ENCODE peak calls at places on chromosomes 13 and 19, in nine cellular contexts. G, F, H, V, P, J, K, Q and N are unnamed samples.

GRCh38 chr13:36029171-36029570 is 102.0 kb downstream of the DCLK1 start:
- DNase-seq in G (no peak), F (no peak), H (peak; percentile 65), V (no peak), P (no peak), J (no peak), K (no peak), Q (no peak), N (no peak)

GRCh38 chr19:19327672-19328071 is 7.0 kb downstream of the MAU2 start:
- DNase-seq in G (no peak), F (no peak), H (no peak), V (no peak), P (no peak), J (no peak), K (no peak), Q (no peak), N (no peak)

GRCh38 chr13:70189981-70190380 is 81.7 kb upstream of the KLHL1 start:
- DNase-seq in G (no peak), F (no peak), H (no peak), V (no peak), P (no peak), J (no peak), K (no peak), Q (no peak), N (no peak)

GRCh38 chr19:40223135-40223822 is 3.2 kb downstream of the CCNP start:
- DNase-seq in G (no peak), F (no peak), H (no peak), V (no peak), P (peak; percentile 51), J (peak; percentile 19), K (no peak), Q (no peak), N (peak; percentile 82)

GRCh38 chr13:28501547-28501946 is 6.6 kb upstream of the FLT1 start:
- DNase-seq in G (no peak), F (no peak), H (no peak), V (peak; percentile 15), P (no peak), J (no peak), K (no peak), Q (no peak), N (no peak)

GRCh38 chr19:13118424-13119193 is 545 bp downstream of the NACC1 start:
- DNase-seq in G (no peak), F (peak; percentile 64), H (no peak), V (no peak), P (peak; percentile 50), J (peak; percentile 59), K (peak; percentile 69), Q (peak; percentile 69), N (peak; percentile 75)

GRCh38 chr13:50124536-50125305 is 109.5 kb downstream of the KCNRG start:
- DNase-seq in G (no peak), F (peak; percentile 97), H (peak; percentile 96), V (peak; percentile 97), P (peak; percentile 97), J (peak; percentile 97), K (peak; percentile 79), Q (peak; percentile 99), N (peak; percentile 95)

GRCh38 chr19:19101540-19101939 is 36.7 kb downstream of the TMEM161A start:
- DNase-seq in G (no peak), F (no peak), H (no peak), V (no peak), P (no peak), J (no peak), K (no peak), Q (no peak), N (no peak)

DNA sequence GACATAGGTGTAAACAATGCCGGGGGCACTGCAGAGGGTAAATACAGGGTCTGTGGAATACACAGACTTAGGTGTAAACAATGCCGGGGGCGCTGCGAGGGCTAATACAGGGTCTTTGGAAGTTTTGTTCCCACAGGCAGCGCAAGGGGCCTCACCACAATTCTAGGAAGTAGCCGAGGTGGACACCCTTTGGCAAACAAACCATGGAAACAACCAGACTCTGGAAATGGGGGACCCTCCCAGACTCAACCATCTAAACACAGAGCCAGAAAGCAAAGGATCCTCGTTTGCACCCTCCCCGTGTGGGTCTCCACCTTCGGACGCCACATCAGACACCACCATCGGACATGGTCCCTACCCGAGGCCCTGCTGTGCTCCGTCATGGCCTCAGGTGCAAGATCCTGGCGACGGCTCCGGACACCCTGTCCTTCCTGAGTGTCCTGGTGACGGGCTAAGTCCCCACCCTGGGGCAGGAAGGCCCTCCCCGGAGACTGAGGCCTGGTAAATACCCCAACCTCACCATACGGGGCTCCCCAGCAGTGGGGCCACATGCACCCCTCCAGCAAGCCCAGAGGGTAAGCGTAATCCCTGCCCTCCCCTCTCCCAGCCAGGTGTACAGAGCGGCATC is 16.7 kb upstream of the PLPP2 start:
- DNase-seq in G (no peak), F (no peak), H (no peak), V (no peak), P (no peak), J (no peak), K (no peak), Q (no peak), N (no peak)
- H3K36me3 ChIP-seq in G (peaks cover 28% of the 10 kb centered on the region), F (peaks cover 61% of the 10 kb centered on the region), H (peaks cover 23% of the 10 kb centered on the region), V (peaks cover 13% of the 10 kb centered on the region), P (peaks cover 10% of the 10 kb centered on the region), J (no peaks in the 10 kb centered on the region), K (no peaks in the 10 kb centered on the region), Q (peaks cover 1% of the 10 kb centered on the region), N (no peaks in the 10 kb centered on the region)

DNA sequence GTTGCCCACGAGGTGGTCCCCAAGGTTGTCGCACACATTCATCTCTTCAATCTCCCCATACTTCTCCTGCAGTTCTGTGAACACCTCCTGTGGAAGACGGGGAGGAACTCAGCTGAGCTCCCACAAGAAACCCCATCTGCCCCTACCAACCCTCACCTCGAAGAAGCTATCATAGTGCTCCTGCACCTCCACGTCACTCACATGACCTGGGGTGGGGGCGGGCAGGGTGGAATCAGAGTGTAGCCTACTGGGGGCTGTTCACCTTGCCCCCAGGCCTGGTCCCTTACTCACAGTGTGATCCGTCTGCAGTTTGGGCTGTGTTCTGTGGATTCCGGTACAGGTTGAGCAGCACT is 907 bp downstream of the U2AF1L4 start:
- DNase-seq in G (no peak), F (no peak), H (no peak), V (no peak), P (no peak), J (no peak), K (no peak), Q (no peak), N (no peak)
- H3K4me1 ChIP-seq in G (peaks cover 28% of the 10 kb centered on the region), F (peaks cover 46% of the 10 kb centered on the region), H (peaks cover 12% of the 10 kb centered on the region), V (peaks cover 54% of the 10 kb centered on the region), P (peaks cover 49% of the 10 kb centered on the region), J (peaks cover 39% of the 10 kb centered on the region), K (peaks cover 11% of the 10 kb centered on the region), Q (no peaks in the 10 kb centered on the region), N (peaks cover 31% of the 10 kb centered on the region)

GRCh38 chr19:18010149-18010548 is 2.2 kb downstream of the ARRDC2 start:
- DNase-seq in G (no peak), F (no peak), H (no peak), V (no peak), P (no peak), J (no peak), K (no peak), Q (no peak), N (no peak)

GRCh38 chr19:18017275-18018083 is 9.5 kb downstream of the ARRDC2 start:
- DNase-seq in G (peak; percentile 79), F (peak; percentile 71), H (no peak), V (peak; percentile 25), P (no peak), J (no peak), K (no peak), Q (peak; percentile 53), N (peak; percentile 14)

GRCh38 chr19:18013621-18014111 is 5.7 kb downstream of the ARRDC2 start:
- DNase-seq in G (no peak), F (peak; percentile 55), H (no peak), V (peak; percentile 38), P (no peak), J (no peak), K (peak; percentile 53), Q (no peak), N (no peak)

GRCh38 chr19:18013210-18013609 is 5.2 kb downstream of the ARRDC2 start:
- DNase-seq in G (no peak), F (no peak), H (no peak), V (no peak), P (no peak), J (no peak), K (no peak), Q (no peak), N (no peak)

GRCh38 chr19:18014197-18014596 is 6.2 kb downstream of the ARRDC2 start:
- DNase-seq in G (no peak), F (no peak), H (no peak), V (no peak), P (no peak), J (peak; percentile 54), K (no peak), Q (peak; percentile 43), N (no peak)
- H3K4me3 ChIP-seq in G (no peak overlapping the region), F (peak overlapping the region; percentile 85), H (no peak overlapping the region), V (no peak overlapping the region), P (no peak overlapping the region), J (no peak overlapping the region), K (no peak overlapping the region), Q (no peak overlapping the region), N (no peak overlapping the region)

GRCh38 chr13:110173247-110173818 is 133.6 kb downstream of the COL4A1 start:
- DNase-seq in G (no peak), F (no peak), H (no peak), V (no peak), P (no peak), J (no peak), K (no peak), Q (no peak), N (no peak)

GRCh38 chr13:110166598-110166997 is 140.4 kb downstream of the COL4A1 start:
- DNase-seq in G (no peak), F (no peak), H (no peak), V (no peak), P (no peak), J (no peak), K (no peak), Q (no peak), N (no peak)

GRCh38 chr13:110170020-110170790 is 136.8 kb downstream of the COL4A1 start:
- DNase-seq in G (no peak), F (no peak), H (no peak), V (no peak), P (no peak), J (no peak), K (no peak), Q (no peak), N (no peak)

GRCh38 chr13:110164706-110165105 is 142.3 kb downstream of the COL4A1 start:
- DNase-seq in G (no peak), F (no peak), H (no peak), V (no peak), P (no peak), J (no peak), K (no peak), Q (no peak), N (no peak)

DNA sequence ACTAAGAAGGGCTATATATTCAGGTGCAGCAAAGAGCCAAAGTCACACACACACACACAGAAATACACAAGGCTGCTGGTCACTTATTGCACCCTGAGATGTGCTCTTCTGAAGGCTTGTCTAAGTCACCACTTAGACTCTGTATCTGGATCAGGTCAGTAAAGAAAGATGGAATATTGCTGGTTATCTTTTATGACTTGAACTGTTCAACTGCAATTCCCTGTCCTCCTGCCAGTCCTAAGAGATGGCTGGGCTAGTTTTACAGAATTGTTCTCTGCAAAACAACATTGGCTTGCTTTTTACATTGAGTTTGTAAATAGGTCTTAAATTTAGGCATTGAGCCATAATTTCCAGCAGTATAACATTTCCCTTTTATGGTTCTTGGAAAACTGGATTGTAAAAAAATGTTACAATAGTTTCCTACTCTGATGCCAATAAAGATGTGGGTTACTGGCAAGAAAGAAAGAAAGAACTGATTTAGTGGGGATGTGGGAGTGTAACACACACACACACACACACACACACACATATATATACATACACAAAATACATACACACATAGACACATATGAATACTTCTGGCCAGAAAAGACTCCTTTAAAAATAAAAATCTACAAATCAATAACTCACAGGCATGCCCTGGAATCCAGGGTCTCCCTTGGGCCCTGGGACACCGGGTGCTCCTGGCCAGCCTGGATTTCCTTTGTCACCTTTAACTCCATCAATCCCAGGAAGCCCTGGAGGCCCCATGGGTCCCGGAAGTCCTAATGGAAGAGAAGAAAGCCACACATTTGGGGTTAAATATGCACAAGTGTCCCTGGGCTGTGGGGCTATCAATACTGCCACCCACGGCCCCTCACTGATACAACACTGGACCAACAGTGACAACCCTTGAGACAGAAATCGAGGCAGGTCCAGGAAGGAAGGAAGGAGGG is 137.7 kb downstream of the COL4A1 start:
- DNase-seq in G (no peak), F (no peak), H (peak; percentile 12), V (no peak), P (no peak), J (no peak), K (no peak), Q (no peak), N (peak; percentile 28)
- H3K36me3 ChIP-seq in G (peaks cover 57% of the 10 kb centered on the region), F (peaks cover 75% of the 10 kb centered on the region), H (peaks cover 10% of the 10 kb centered on the region), V (peaks cover 13% of the 10 kb centered on the region), P (no peaks in the 10 kb centered on the region), J (no peaks in the 10 kb centered on the region), K (no peaks in the 10 kb centered on the region), Q (peaks cover 20% of the 10 kb centered on the region), N (no peaks in the 10 kb centered on the region)